ENCODE peak calls at places on chromosomes 12 and 14, in four cellular contexts. C is activated CD4-positive, alpha-beta T cell treated with anti-CD3 and anti-CD28 coated beads, Interleukin-2, amount 10 ng/mL, durations not matched to agents 7 days and 5 days; X is RCC 7860; B is Ammon's horn. G is an unnamed sample.

GRCh38 chr12:18171571-18171970 is 81.6 kb upstream of the RERGL start:
- DNase-seq in C (no peak), X (no peak), B (no peak), G (no peak)

GRCh38 chr14:20998674-20999366 is at the start of gene SLC39A2:
- DNase-seq in C (no peak), X (peak), B (no peak), G (peak)

GRCh38 chr12:116529048-116529447 is 30.1 kb upstream of the MAP1LC3B2 start:
- DNase-seq in C (no peak), X (peak), B (no peak), G (no peak)

GRCh38 chr12:47025798-47026197 is 53.6 kb upstream of the PCED1B start:
- DNase-seq in C (no peak), X (no peak), B (no peak), G (no peak)

GRCh38 chr12:76455582-76456345 is 103.8 kb downstream of the OSBPL8 start:
- DNase-seq in C (peak), X (peak), B (peak), G (peak)

GRCh38 chr12:64039285-64039871 is 182.7 kb downstream of the KICS2 start:
- DNase-seq in C (no peak), X (no peak), B (no peak), G (peak)

GRCh38 chr14:98198385-98198784 is 1073.6 kb downstream of the BCL11B start:
- DNase-seq in C (peak), X (peak), B (no peak), G (no peak)

GRCh38 chr14:24258548-24259265 is 4.3 kb downstream of the TGM1 start:
- DNase-seq in C (no peak), X (no peak), B (no peak), G (no peak)

GRCh38 chr14:76774471-76775158 is 13.3 kb downstream of the VASH1 start:
- DNase-seq in C (no peak), X (no peak), B (peak), G (no peak)

GRCh38 chr14:102849522-102850379 is 72.5 kb downstream of the TRAF3 start:
- DNase-seq in C (no peak), X (no peak), B (peak), G (peak)

GRCh38 chr12:3777206-3777809 is 24.4 kb upstream of the CRACR2A start:
- DNase-seq in C (peak), X (peak), B (peak), G (peak)

GRCh38 chr12:109744026-109744425 is 30.4 kb downstream of the FAM222A start:
- DNase-seq in C (no peak), X (no peak), B (no peak), G (no peak)

GRCh38 chr14:55051165-55051425 is 352 bp upstream of the MAPK1IP1L start:
- DNase-seq in C (no peak), X (no peak), B (no peak), G (no peak)

GRCh38 chr14:95190857-95191256 is 33.5 kb upstream of the DICER1 start:
- DNase-seq in C (no peak), X (no peak), B (no peak), G (no peak)

GRCh38 chr14:57492859-57493258 is 798 bp downstream of the CCDC198 start:
- DNase-seq in C (no peak), X (peak), B (no peak), G (peak)

GRCh38 chr14:59013672-59014298 is 174.7 kb upstream of the DAAM1 start:
- DNase-seq in C (no peak), X (no peak), B (no peak), G (no peak)

GRCh38 chr12:114916124-114916523 is 232.1 kb upstream of the TBX3 start:
- DNase-seq in C (no peak), X (peak), B (no peak), G (no peak)

GRCh38 chr12:95248604-95249355 is 31.2 kb downstream of the VEZT start:
- DNase-seq in C (no peak), X (no peak), B (no peak), G (no peak)

GRCh38 chr14:100534528-100535286 is 52.5 kb downstream of the BEGAIN start:
- DNase-seq in C (no peak), X (no peak), B (no peak), G (no peak)

GRCh38 chr14:61567838-61568571 is 127.3 kb upstream of the HIF1A start:
- DNase-seq in C (no peak), X (no peak), B (peak), G (no peak)

GRCh38 chr14:103518416-103519042 is 4.1 kb downstream of the CKB start:
- DNase-seq in C (peak), X (no peak), B (peak), G (peak)

GRCh38 chr12:66661357-66661756 is 17.5 kb downstream of the GRIP1 start:
- DNase-seq in C (no peak), X (no peak), B (no peak), G (no peak)

GRCh38 chr14:67492538-67492937 is 4.0 kb upstream of the TMEM229B start:
- DNase-seq in C (no peak), X (no peak), B (no peak), G (no peak)

GRCh38 chr14:29927596-29928341 is at the start of gene PRKD1:
- DNase-seq in C (no peak), X (no peak), B (peak), G (peak)

GRCh38 chr12:25254271-25254880 is 3.6 kb upstream of the KRAS start:
- DNase-seq in C (no peak), X (peak), B (no peak), G (no peak)

GRCh38 chr12:98698603-98699463 is 53.7 kb downstream of the APAF1 start:
- DNase-seq in C (peak), X (peak), B (peak), G (peak)

GRCh38 chr12:46825526-46826414 is at the start of gene SLC38A4:
- DNase-seq in C (no peak), X (no peak), B (no peak), G (no peak)

GRCh38 chr12:76919388-76920181 is 40.8 kb upstream of the CSRP2 start:
- DNase-seq in C (no peak), X (no peak), B (no peak), G (no peak)

GRCh38 chr12:3077572-3078081 is 448 bp downstream of the TSPAN9 start:
- DNase-seq in C (no peak), X (no peak), B (no peak), G (peak)

GRCh38 chr14:55689971-55690871 is 110.2 kb downstream of the KTN1 start:
- DNase-seq in C (no peak), X (no peak), B (no peak), G (no peak)

GRCh38 chr14:21095430-21096205 is 2.8 kb downstream of the ZNF219 start:
- DNase-seq in C (no peak), X (no peak), B (no peak), G (peak)

GRCh38 chr14:73237219-73237785 is at the start of gene PAPLN:
- DNase-seq in C (no peak), X (peak), B (no peak), G (peak)

GRCh38 chr12:6378709-6379427 is 3.5 kb upstream of the SCNN1A start:
- DNase-seq in C (no peak), X (no peak), B (peak), G (no peak)

G was measured in ACHN.